ENCODE peak calls at places on chromosomes 4 and X, in five cellular contexts. Y, P, D, H and V are unnamed samples.

GRCh38 chr4:52641853-52642563 is 17.1 kb downstream of the USP46 start:
- DNase-seq in Y (no peak), P (no peak), D (no peak), H (no peak), V (no peak)

GRCh38 chr4:146368209-146368608 is 153.5 kb downstream of the SLC10A7 start:
- DNase-seq in Y (no peak), P (no peak), D (no peak), H (no peak), V (no peak)

GRCh38 chr4:10354225-10354624 is 103.0 kb downstream of the ZNF518B start:
- DNase-seq in Y (no peak), P (no peak), D (no peak), H (no peak), V (no peak)

GRCh38 chr4:38948551-38948950 is 80.9 kb downstream of the FAM114A1 start:
- DNase-seq in Y (no peak), P (peak; percentile 50), D (no peak), H (no peak), V (no peak)

GRCh38 chr4:153345011-153345981 is 808 bp downstream of the MND1 start:
- DNase-seq in Y (peak; percentile 35), P (no peak), D (peak; percentile 66), H (no peak), V (peak; percentile 82)

GRCh38 chr4:171582961-171583581 is 230.1 kb upstream of the GALNTL6 start:
- DNase-seq in Y (no peak), P (no peak), D (no peak), H (no peak), V (no peak)

GRCh38 chrX:47958943-47959342 is 44.8 kb downstream of the ZNF182 start:
- DNase-seq in Y (no peak), P (no peak), D (peak; percentile 11), H (no peak), V (peak; percentile 2)

GRCh38 chr4:7532043-7532442 is 97.3 kb upstream of the PSAPL1 start:
- DNase-seq in Y (no peak), P (no peak), D (no peak), H (no peak), V (no peak)

GRCh38 chr4:17010426-17011087 is 112.1 kb upstream of the LDB2 start:
- DNase-seq in Y (no peak), P (no peak), D (no peak), H (no peak), V (no peak)

GRCh38 chr4:101346562-101347266 is 612 bp downstream of the PPP3CA start:
- DNase-seq in Y (peak; percentile 13), P (peak; percentile 50), D (peak; percentile 23), H (peak; percentile 32), V (peak; percentile 86)

GRCh38 chr4:156545003-156545785 is 426.4 kb downstream of the PDGFC start:
- DNase-seq in Y (no peak), P (no peak), D (no peak), H (no peak), V (no peak)

GRCh38 chr4:139978692-139979091 is 175.3 kb downstream of the MAML3 start:
- DNase-seq in Y (no peak), P (no peak), D (no peak), H (no peak), V (no peak)

GRCh38 chrX:9102956-9103355 is 69.0 kb upstream of the FAM9B start:
- DNase-seq in Y (no peak), P (no peak), D (no peak), H (no peak), V (no peak)

GRCh38 chr4:3201718-3202702 is 46.9 kb upstream of the MSANTD1 start:
- DNase-seq in Y (peak; percentile 42), P (no peak), D (peak; percentile 63), H (no peak), V (no peak)

GRCh38 chr4:111650553-111651183 is 494.6 kb upstream of the FAM241A start:
- DNase-seq in Y (no peak), P (no peak), D (no peak), H (no peak), V (no peak)